ENCODE peak calls at places on chromosome 19, in six cellular contexts. T, S, B, V, F and W are unnamed samples.
A peak's percentile ranks its signal among the peaks of the same experiment; 100 is the strongest.

GRCh38 chr19:4284176-4284958 is 5.3 kb downstream of the SHD start:
- DNase-seq in B (no peak), T (peak; percentile 90), F (peak; percentile 69), S (no peak), V (no peak), W (peak; percentile 69)

GRCh38 chr19:15188851-15189250 is 11.9 kb downstream of the NOTCH3 start:
- DNase-seq in S (no peak), T (no peak), F (no peak), V (no peak), B (no peak), W (no peak)

GRCh38 chr19:12786149-12786870 is 5.0 kb upstream of the JUNB start:
- DNase-seq in T (peak; percentile 89), B (no peak), V (no peak), F (no peak), S (no peak), W (no peak)

GRCh38 chr19:58262922-58263296 is 15.8 kb upstream of the ZNF8 start:
- DNase-seq in F (no peak), S (no peak), B (no peak), T (no peak), V (no peak), W (no peak)

GRCh38 chr19:4328243-4328990 is 10.2 kb downstream of the STAP2 start:
- DNase-seq in T (peak; percentile 99), S (no peak), F (peak; percentile 99), B (peak; percentile 74), V (peak; percentile 15), W (peak; percentile 100)

GRCh38 chr19:42226886-42227285 is 6.8 kb downstream of the ZNF526 start:
- DNase-seq in T (no peak), F (no peak), B (peak; percentile 50), V (peak; percentile 74), S (no peak), W (no peak)

GRCh38 chr19:4705413-4706131 is 18.1 kb downstream of the DPP9 start:
- DNase-seq in F (no peak), S (no peak), T (no peak), V (no peak), B (no peak), W (no peak)

GRCh38 chr19:38046254-38047047 is 139.4 kb downstream of the SIPA1L3 start:
- DNase-seq in S (no peak), T (peak; percentile 71), V (no peak), B (no peak), F (no peak), W (no peak)

GRCh38 chr19:3538258-3538929 is 580 bp upstream of the TEKTIP1 start:
- DNase-seq in V (no peak), S (no peak), B (no peak), F (no peak), T (no peak), W (no peak)

GRCh38 chr19:49597703-49597974 is 6.7 kb downstream of the PRR12 start:
- DNase-seq in F (no peak), S (no peak), T (no peak), V (no peak), B (no peak), W (no peak)

GRCh38 chr19:47560999-47561398 is 11.9 kb downstream of the ZNF541 start:
- DNase-seq in V (no peak), T (no peak), S (no peak), F (no peak), B (no peak), W (no peak)

GRCh38 chr19:35784401-35785086 is 9.2 kb downstream of the ARHGAP33 start:
- DNase-seq in F (peak; percentile 33), T (no peak), V (no peak), S (no peak), B (no peak), W (peak; percentile 62)

GRCh38 chr19:46748325-46749109 is 2.3 kb upstream of the STRN4 start:
- DNase-seq in B (peak; percentile 56), F (peak; percentile 78), V (peak; percentile 40), T (no peak), S (no peak), W (peak; percentile 81)

GRCh38 chr19:38656171-38656981 is 8.9 kb downstream of the ACTN4 start:
- DNase-seq in F (no peak), B (peak; percentile 63), S (no peak), T (no peak), V (peak; percentile 75), W (no peak)

GRCh38 chr19:2282062-2282861 is at the start of gene PEAK3:
- DNase-seq in B (peak; percentile 24), S (no peak), F (peak; percentile 61), V (no peak), T (peak; percentile 90), W (peak; percentile 75)

GRCh38 chr19:5321851-5322681 is 18.5 kb downstream of the PTPRS start:
- DNase-seq in T (no peak), B (no peak), S (no peak), V (no peak), F (peak; percentile 50), W (no peak)

GRCh38 chr19:42150353-42150752 is 18.1 kb upstream of the POU2F2 start:
- DNase-seq in V (no peak), F (no peak), T (no peak), S (no peak), B (no peak), W (peak; percentile 51)

GRCh38 chr19:30334841-30335240 is 37.3 kb upstream of the ZNF536 start:
- DNase-seq in T (no peak), V (no peak), S (no peak), F (no peak), B (no peak), W (no peak)

GRCh38 chr19:30335306-30335886 is 36.8 kb upstream of the ZNF536 start:
- DNase-seq in V (no peak), T (no peak), F (no peak), B (no peak), S (no peak), W (no peak)

GRCh38 chr19:30330266-30330665 is 41.9 kb upstream of the ZNF536 start:
- DNase-seq in T (no peak), S (no peak), F (no peak), V (no peak), B (no peak), W (no peak)

GRCh38 chr19:30333291-30334065 is 38.7 kb upstream of the ZNF536 start:
- DNase-seq in T (no peak), B (no peak), F (no peak), V (no peak), S (no peak), W (no peak)

DNA sequence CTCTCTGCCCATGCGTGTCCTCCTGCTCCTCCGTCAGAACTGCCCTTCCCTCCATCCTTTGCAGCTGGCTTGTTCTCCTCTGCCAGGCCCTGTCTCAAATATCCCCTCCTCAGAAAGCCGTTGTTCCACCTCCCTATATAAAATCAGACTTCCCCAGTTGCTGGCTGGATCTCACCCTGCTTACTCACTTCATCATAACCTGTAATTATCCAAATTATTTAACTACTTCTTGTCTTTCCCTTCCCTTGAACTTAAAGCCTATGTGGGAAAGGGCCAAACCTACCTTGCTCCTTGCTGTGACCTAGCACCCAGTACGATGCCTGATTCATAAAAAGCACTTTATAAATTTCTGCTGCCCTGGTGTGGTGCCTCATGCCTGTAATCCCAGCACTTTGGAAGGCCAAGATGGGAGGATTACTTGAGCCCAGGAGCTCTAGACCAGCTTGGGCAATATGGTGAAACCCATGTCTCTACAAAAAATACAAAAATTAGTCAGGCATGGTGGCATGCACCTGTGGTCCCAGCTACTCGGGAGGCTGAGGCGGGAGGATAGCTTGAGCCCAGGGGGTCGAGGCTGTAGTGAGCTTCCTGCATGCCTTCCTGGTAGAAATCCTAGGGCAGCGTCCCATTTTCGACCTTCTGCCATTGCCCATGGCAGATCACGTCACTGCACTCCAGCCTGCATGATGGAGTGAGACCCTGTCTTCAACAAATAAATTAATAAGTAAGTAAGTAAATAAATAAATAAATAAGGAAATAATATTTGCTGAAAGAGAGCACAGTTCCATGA is 39.5 kb upstream of the ZNF536 start:
- DNase-seq in V (no peak), B (no peak), T (no peak), S (no peak), F (no peak), W (no peak)
- TF ChIP-seq CTCF in V (no peak), B (no peak), T (no peak), S (no peak), F (no peak), W (no peak)

DNA sequence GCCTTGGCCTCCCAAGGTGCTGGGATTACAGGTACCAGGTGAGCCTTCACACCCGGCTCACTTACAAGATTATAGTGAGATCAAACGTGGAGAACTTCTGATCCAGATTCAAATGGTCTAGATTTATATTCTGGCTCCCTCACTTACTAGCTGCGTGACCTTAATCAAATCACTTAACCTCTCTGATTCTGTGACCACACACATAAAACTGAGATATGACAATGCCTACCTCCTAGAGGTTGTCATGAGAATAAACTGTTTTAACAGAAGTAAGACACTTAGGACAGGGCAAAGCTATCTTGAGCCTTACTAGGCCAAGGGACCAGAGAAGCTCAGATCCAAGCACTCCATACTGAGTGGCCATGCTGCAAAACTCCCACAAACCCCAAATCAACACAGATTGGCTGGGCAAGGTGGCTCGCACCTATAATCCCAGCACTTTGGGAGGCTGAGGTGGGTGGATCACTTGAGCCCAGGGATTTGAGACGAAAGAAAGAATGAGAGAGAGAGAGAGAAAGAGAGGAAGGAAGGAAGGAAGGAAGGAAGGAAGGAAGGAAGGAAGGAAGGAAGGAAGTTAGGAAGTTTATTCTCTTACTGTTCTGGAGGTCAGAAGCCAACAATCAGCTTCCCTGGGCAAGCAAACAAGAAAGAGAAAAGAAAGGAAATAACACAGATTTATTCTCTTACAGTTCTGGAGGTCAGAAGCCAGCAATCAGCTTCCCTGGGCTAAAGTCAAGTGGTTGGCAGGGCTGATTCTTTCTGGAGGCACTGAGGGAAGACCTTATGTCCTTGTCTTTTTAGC is 46.1 kb upstream of the MAP3K10 start:
- DNase-seq in F (no peak), V (no peak), B (no peak), S (no peak), T (no peak), W (no peak)
- TF ChIP-seq CTCF in F (no peak), V (no peak), B (no peak), S (no peak), T (no peak), W (no peak)

GRCh38 chr19:34559045-34559444 is 77.5 kb downstream of the WTIP start:
- DNase-seq in B (no peak), V (no peak), S (no peak), T (no peak), F (no peak), W (no peak)

GRCh38 chr19:34560229-34560628 is 78.7 kb downstream of the WTIP start:
- DNase-seq in B (no peak), T (no peak), V (no peak), F (no peak), S (no peak), W (no peak)

GRCh38 chr19:34555447-34555846 is 73.9 kb downstream of the WTIP start:
- DNase-seq in F (no peak), B (no peak), S (no peak), V (peak; percentile 12), T (no peak), W (no peak)

GRCh38 chr19:34556500-34556899 is 74.9 kb downstream of the WTIP start:
- DNase-seq in F (peak; percentile 10), S (no peak), B (no peak), T (no peak), V (no peak), W (peak; percentile 25)
- TF ChIP-seq CTCF in F (peak; percentile 52), S (no peak), B (peak; percentile 27), T (no peak), V (peak; percentile 16), W (peak; percentile 29)

GRCh38 chr19:54439174-54439851 is 9.7 kb upstream of the LENG8 start:
- DNase-seq in S (no peak), F (peak; percentile 70), V (peak; percentile 36), T (peak; percentile 36), B (no peak), W (peak; percentile 63)
- TF ChIP-seq CTCF in S (no peak), F (peak; percentile 65), V (peak; percentile 62), T (no peak), B (peak; percentile 31), W (peak; percentile 46)

GRCh38 chr19:28727133-28727834 is 485.7 kb downstream of the UQCRFS1 start:
- DNase-seq in B (no peak), S (no peak), T (no peak), V (no peak), F (peak; percentile 66), W (no peak)
- TF ChIP-seq CTCF in B (no peak), S (no peak), T (no peak), V (no peak), F (peak; percentile 59), W (no peak)